ENCODE peak calls at places on chromosomes 16 and 17, in nine cellular contexts. One of them, this sample, is unnamed.

GRCh38 chr17:19411641-19412040 is 609 bp downstream of the RNF112 start:
- DNase-seq in stimulated activated CD4-positive, alpha-beta T cell treated with anti-CD3 and anti-CD28 coated beads, TNF-alpha, amount 100 ng/mL, for 48 hours: no peak
- DNase-seq in ureter: no peak
- DNase-seq in NT2/D1: no peak
- DNase-seq in aorta: no peak
- DNase-seq in ELR: no peak
- DNase-seq in neural progenitor cell: no peak
- DNase-seq in stimulated activated CD8-positive, alpha-beta memory T cell treated with anti-CD3 and anti-CD28 coated beads, Interleukin-2, amount 100 ng/mL, for 1 hour: no peak
- DNase-seq in A172: no peak
- DNase-seq in this sample: no peak

GRCh38 chr17:60506312-60506711 is 19.7 kb downstream of the APPBP2 start:
- DNase-seq in ELR: peak
- DNase-seq in stimulated activated CD4-positive, alpha-beta T cell treated with anti-CD3 and anti-CD28 coated beads, TNF-alpha, amount 100 ng/mL, for 48 hours: no peak
- DNase-seq in A172: peak
- DNase-seq in stimulated activated CD8-positive, alpha-beta memory T cell treated with anti-CD3 and anti-CD28 coated beads, Interleukin-2, amount 100 ng/mL, for 1 hour: no peak
- DNase-seq in neural progenitor cell: no peak
- DNase-seq in ureter: no peak
- DNase-seq in NT2/D1: no peak
- DNase-seq in aorta: no peak
- DNase-seq in this sample: peak

GRCh38 chr17:50440172-50440837 is 14.3 kb downstream of the ACSF2 start:
- DNase-seq in aorta: no peak
- DNase-seq in stimulated activated CD8-positive, alpha-beta memory T cell treated with anti-CD3 and anti-CD28 coated beads, Interleukin-2, amount 100 ng/mL, for 1 hour: no peak
- DNase-seq in neural progenitor cell: no peak
- DNase-seq in A172: no peak
- DNase-seq in stimulated activated CD4-positive, alpha-beta T cell treated with anti-CD3 and anti-CD28 coated beads, TNF-alpha, amount 100 ng/mL, for 48 hours: no peak
- DNase-seq in ureter: no peak
- DNase-seq in ELR: no peak
- DNase-seq in NT2/D1: no peak
- DNase-seq in this sample: no peak

GRCh38 chr16:48627148-48627547 is 17.2 kb upstream of the N4BP1 start:
- DNase-seq in ureter: peak
- DNase-seq in neural progenitor cell: no peak
- DNase-seq in ELR: no peak
- DNase-seq in A172: no peak
- DNase-seq in stimulated activated CD8-positive, alpha-beta memory T cell treated with anti-CD3 and anti-CD28 coated beads, Interleukin-2, amount 100 ng/mL, for 1 hour: no peak
- DNase-seq in aorta: no peak
- DNase-seq in stimulated activated CD4-positive, alpha-beta T cell treated with anti-CD3 and anti-CD28 coated beads, TNF-alpha, amount 100 ng/mL, for 48 hours: no peak
- DNase-seq in NT2/D1: no peak
- DNase-seq in this sample: no peak

GRCh38 chr17:59028328-59028727 is 78.4 kb downstream of the TRIM37 start:
- DNase-seq in stimulated activated CD4-positive, alpha-beta T cell treated with anti-CD3 and anti-CD28 coated beads, TNF-alpha, amount 100 ng/mL, for 48 hours: no peak
- DNase-seq in aorta: no peak
- DNase-seq in ureter: no peak
- DNase-seq in A172: no peak
- DNase-seq in neural progenitor cell: no peak
- DNase-seq in stimulated activated CD8-positive, alpha-beta memory T cell treated with anti-CD3 and anti-CD28 coated beads, Interleukin-2, amount 100 ng/mL, for 1 hour: no peak
- DNase-seq in ELR: no peak
- DNase-seq in NT2/D1: no peak
- DNase-seq in this sample: no peak

GRCh38 chr17:17511971-17512858 is 16.0 kb upstream of the RASD1 start:
- DNase-seq in ureter: peak
- DNase-seq in NT2/D1: no peak
- DNase-seq in neural progenitor cell: no peak
- DNase-seq in A172: peak
- DNase-seq in stimulated activated CD4-positive, alpha-beta T cell treated with anti-CD3 and anti-CD28 coated beads, TNF-alpha, amount 100 ng/mL, for 48 hours: no peak
- DNase-seq in ELR: peak
- DNase-seq in aorta: peak
- DNase-seq in stimulated activated CD8-positive, alpha-beta memory T cell treated with anti-CD3 and anti-CD28 coated beads, Interleukin-2, amount 100 ng/mL, for 1 hour: no peak
- DNase-seq in this sample: peak

GRCh38 chr17:73308017-73308823 is 3.6 kb downstream of the CDC42EP4 start:
- DNase-seq in ureter: peak
- DNase-seq in A172: peak
- DNase-seq in aorta: peak
- DNase-seq in neural progenitor cell: no peak
- DNase-seq in stimulated activated CD4-positive, alpha-beta T cell treated with anti-CD3 and anti-CD28 coated beads, TNF-alpha, amount 100 ng/mL, for 48 hours: no peak
- DNase-seq in NT2/D1: no peak
- DNase-seq in ELR: peak
- DNase-seq in stimulated activated CD8-positive, alpha-beta memory T cell treated with anti-CD3 and anti-CD28 coated beads, Interleukin-2, amount 100 ng/mL, for 1 hour: no peak
- DNase-seq in this sample: peak

GRCh38 chr16:67865318-67865717 is 7.5 kb upstream of the EDC4 start:
- DNase-seq in aorta: no peak
- DNase-seq in stimulated activated CD8-positive, alpha-beta memory T cell treated with anti-CD3 and anti-CD28 coated beads, Interleukin-2, amount 100 ng/mL, for 1 hour: no peak
- DNase-seq in A172: no peak
- DNase-seq in ureter: no peak
- DNase-seq in ELR: peak
- DNase-seq in stimulated activated CD4-positive, alpha-beta T cell treated with anti-CD3 and anti-CD28 coated beads, TNF-alpha, amount 100 ng/mL, for 48 hours: no peak
- DNase-seq in neural progenitor cell: peak
- DNase-seq in NT2/D1: no peak
- DNase-seq in this sample: peak

GRCh38 chr16:53704445-53704813 is 473 bp downstream of the FTO start:
- DNase-seq in aorta: no peak
- DNase-seq in ureter: no peak
- DNase-seq in NT2/D1: no peak
- DNase-seq in stimulated activated CD8-positive, alpha-beta memory T cell treated with anti-CD3 and anti-CD28 coated beads, Interleukin-2, amount 100 ng/mL, for 1 hour: no peak
- DNase-seq in ELR: no peak
- DNase-seq in stimulated activated CD4-positive, alpha-beta T cell treated with anti-CD3 and anti-CD28 coated beads, TNF-alpha, amount 100 ng/mL, for 48 hours: no peak
- DNase-seq in neural progenitor cell: peak
- DNase-seq in A172: no peak
- DNase-seq in this sample: no peak

GRCh38 chr16:81778231-81778630 is 860 bp upstream of the PLCG2 start:
- DNase-seq in A172: no peak
- DNase-seq in ELR: no peak
- DNase-seq in aorta: no peak
- DNase-seq in NT2/D1: no peak
- DNase-seq in neural progenitor cell: no peak
- DNase-seq in stimulated activated CD4-positive, alpha-beta T cell treated with anti-CD3 and anti-CD28 coated beads, TNF-alpha, amount 100 ng/mL, for 48 hours: no peak
- DNase-seq in ureter: no peak
- DNase-seq in stimulated activated CD8-positive, alpha-beta memory T cell treated with anti-CD3 and anti-CD28 coated beads, Interleukin-2, amount 100 ng/mL, for 1 hour: no peak
- DNase-seq in this sample: no peak

GRCh38 chr17:40726919-40727318 is 23.4 kb upstream of the KRT24 start:
- DNase-seq in ureter: no peak
- DNase-seq in stimulated activated CD8-positive, alpha-beta memory T cell treated with anti-CD3 and anti-CD28 coated beads, Interleukin-2, amount 100 ng/mL, for 1 hour: no peak
- DNase-seq in stimulated activated CD4-positive, alpha-beta T cell treated with anti-CD3 and anti-CD28 coated beads, TNF-alpha, amount 100 ng/mL, for 48 hours: no peak
- DNase-seq in aorta: no peak
- DNase-seq in A172: no peak
- DNase-seq in neural progenitor cell: peak
- DNase-seq in NT2/D1: no peak
- DNase-seq in ELR: peak
- DNase-seq in this sample: peak

GRCh38 chr17:9522074-9522473 is 53.5 kb downstream of the STX8 start:
- DNase-seq in neural progenitor cell: peak
- DNase-seq in A172: peak
- DNase-seq in aorta: no peak
- DNase-seq in ureter: no peak
- DNase-seq in NT2/D1: no peak
- DNase-seq in ELR: peak
- DNase-seq in stimulated activated CD8-positive, alpha-beta memory T cell treated with anti-CD3 and anti-CD28 coated beads, Interleukin-2, amount 100 ng/mL, for 1 hour: no peak
- DNase-seq in stimulated activated CD4-positive, alpha-beta T cell treated with anti-CD3 and anti-CD28 coated beads, TNF-alpha, amount 100 ng/mL, for 48 hours: no peak
- DNase-seq in this sample: peak

GRCh38 chr17:41467546-41467945 is 360 bp upstream of the KRT32 start:
- DNase-seq in ELR: no peak
- DNase-seq in aorta: no peak
- DNase-seq in neural progenitor cell: no peak
- DNase-seq in A172: no peak
- DNase-seq in NT2/D1: no peak
- DNase-seq in stimulated activated CD8-positive, alpha-beta memory T cell treated with anti-CD3 and anti-CD28 coated beads, Interleukin-2, amount 100 ng/mL, for 1 hour: no peak
- DNase-seq in ureter: no peak
- DNase-seq in stimulated activated CD4-positive, alpha-beta T cell treated with anti-CD3 and anti-CD28 coated beads, TNF-alpha, amount 100 ng/mL, for 48 hours: no peak
- DNase-seq in this sample: no peak

GRCh38 chr16:50547944-50548658 is at the start of gene NKD1:
- DNase-seq in A172: no peak
- DNase-seq in ELR: peak
- DNase-seq in ureter: peak
- DNase-seq in aorta: peak
- DNase-seq in neural progenitor cell: peak
- DNase-seq in stimulated activated CD4-positive, alpha-beta T cell treated with anti-CD3 and anti-CD28 coated beads, TNF-alpha, amount 100 ng/mL, for 48 hours: peak
- DNase-seq in stimulated activated CD8-positive, alpha-beta memory T cell treated with anti-CD3 and anti-CD28 coated beads, Interleukin-2, amount 100 ng/mL, for 1 hour: peak
- DNase-seq in NT2/D1: peak
- DNase-seq in this sample: peak

GRCh38 chr17:46020023-46020735 is 21.1 kb downstream of the STH start:
- DNase-seq in stimulated activated CD8-positive, alpha-beta memory T cell treated with anti-CD3 and anti-CD28 coated beads, Interleukin-2, amount 100 ng/mL, for 1 hour: peak
- DNase-seq in neural progenitor cell: no peak
- DNase-seq in A172: no peak
- DNase-seq in stimulated activated CD4-positive, alpha-beta T cell treated with anti-CD3 and anti-CD28 coated beads, TNF-alpha, amount 100 ng/mL, for 48 hours: no peak
- DNase-seq in aorta: peak
- DNase-seq in NT2/D1: no peak
- DNase-seq in ureter: no peak
- DNase-seq in ELR: no peak
- DNase-seq in this sample: no peak

GRCh38 chr16:11190585-11191565 is 65.1 kb downstream of the SOCS1 start:
- DNase-seq in ELR: peak
- DNase-seq in ureter: no peak
- DNase-seq in A172: no peak
- DNase-seq in aorta: no peak
- DNase-seq in NT2/D1: no peak
- DNase-seq in neural progenitor cell: no peak
- DNase-seq in stimulated activated CD8-positive, alpha-beta memory T cell treated with anti-CD3 and anti-CD28 coated beads, Interleukin-2, amount 100 ng/mL, for 1 hour: no peak
- DNase-seq in stimulated activated CD4-positive, alpha-beta T cell treated with anti-CD3 and anti-CD28 coated beads, TNF-alpha, amount 100 ng/mL, for 48 hours: no peak
- DNase-seq in this sample: no peak

GRCh38 chr17:81534157-81535006 is 6.2 kb downstream of the FSCN2 start:
- DNase-seq in A172: peak
- DNase-seq in neural progenitor cell: no peak
- DNase-seq in NT2/D1: no peak
- DNase-seq in ELR: peak
- DNase-seq in aorta: no peak
- DNase-seq in stimulated activated CD8-positive, alpha-beta memory T cell treated with anti-CD3 and anti-CD28 coated beads, Interleukin-2, amount 100 ng/mL, for 1 hour: no peak
- DNase-seq in stimulated activated CD4-positive, alpha-beta T cell treated with anti-CD3 and anti-CD28 coated beads, TNF-alpha, amount 100 ng/mL, for 48 hours: no peak
- DNase-seq in ureter: no peak
- DNase-seq in this sample: peak

GRCh38 chr16:569445-570254 is at the start of gene PIGQ:
- DNase-seq in ureter: no peak
- DNase-seq in aorta: peak
- DNase-seq in A172: peak
- DNase-seq in stimulated activated CD4-positive, alpha-beta T cell treated with anti-CD3 and anti-CD28 coated beads, TNF-alpha, amount 100 ng/mL, for 48 hours: peak
- DNase-seq in neural progenitor cell: peak
- DNase-seq in NT2/D1: no peak
- DNase-seq in stimulated activated CD8-positive, alpha-beta memory T cell treated with anti-CD3 and anti-CD28 coated beads, Interleukin-2, amount 100 ng/mL, for 1 hour: peak
- DNase-seq in ELR: peak
- DNase-seq in this sample: peak

GRCh38 chr16:23301251-23302044 is 654 bp upstream of the SCNN1B start:
- DNase-seq in ELR: no peak
- DNase-seq in neural progenitor cell: no peak
- DNase-seq in ureter: no peak
- DNase-seq in NT2/D1: no peak
- DNase-seq in A172: no peak
- DNase-seq in stimulated activated CD8-positive, alpha-beta memory T cell treated with anti-CD3 and anti-CD28 coated beads, Interleukin-2, amount 100 ng/mL, for 1 hour: no peak
- DNase-seq in stimulated activated CD4-positive, alpha-beta T cell treated with anti-CD3 and anti-CD28 coated beads, TNF-alpha, amount 100 ng/mL, for 48 hours: no peak
- DNase-seq in aorta: no peak
- DNase-seq in this sample: no peak

GRCh38 chr16:74304164-74304834 is 7.7 kb downstream of the PSMD7 start:
- DNase-seq in aorta: no peak
- DNase-seq in NT2/D1: no peak
- DNase-seq in A172: no peak
- DNase-seq in stimulated activated CD4-positive, alpha-beta T cell treated with anti-CD3 and anti-CD28 coated beads, TNF-alpha, amount 100 ng/mL, for 48 hours: no peak
- DNase-seq in ELR: peak
- DNase-seq in neural progenitor cell: no peak
- DNase-seq in ureter: no peak
- DNase-seq in stimulated activated CD8-positive, alpha-beta memory T cell treated with anti-CD3 and anti-CD28 coated beads, Interleukin-2, amount 100 ng/mL, for 1 hour: no peak
- DNase-seq in this sample: peak

GRCh38 chr16:14325921-14326401 is 254.8 kb downstream of the MRTFB start:
- DNase-seq in A172: no peak
- DNase-seq in stimulated activated CD8-positive, alpha-beta memory T cell treated with anti-CD3 and anti-CD28 coated beads, Interleukin-2, amount 100 ng/mL, for 1 hour: no peak
- DNase-seq in stimulated activated CD4-positive, alpha-beta T cell treated with anti-CD3 and anti-CD28 coated beads, TNF-alpha, amount 100 ng/mL, for 48 hours: no peak
- DNase-seq in ELR: no peak
- DNase-seq in ureter: no peak
- DNase-seq in aorta: no peak
- DNase-seq in NT2/D1: no peak
- DNase-seq in neural progenitor cell: peak
- DNase-seq in this sample: no peak

GRCh38 chr17:77445030-77445907 is 304.5 kb downstream of the SEC14L1 start:
- DNase-seq in ureter: no peak
- DNase-seq in neural progenitor cell: no peak
- DNase-seq in aorta: peak
- DNase-seq in A172: no peak
- DNase-seq in NT2/D1: no peak
- DNase-seq in stimulated activated CD4-positive, alpha-beta T cell treated with anti-CD3 and anti-CD28 coated beads, TNF-alpha, amount 100 ng/mL, for 48 hours: peak
- DNase-seq in ELR: no peak
- DNase-seq in stimulated activated CD8-positive, alpha-beta memory T cell treated with anti-CD3 and anti-CD28 coated beads, Interleukin-2, amount 100 ng/mL, for 1 hour: no peak
- DNase-seq in this sample: no peak

GRCh38 chr16:19308392-19308791 is 22.9 kb downstream of the CLEC19A start:
- DNase-seq in stimulated activated CD4-positive, alpha-beta T cell treated with anti-CD3 and anti-CD28 coated beads, TNF-alpha, amount 100 ng/mL, for 48 hours: no peak
- DNase-seq in aorta: no peak
- DNase-seq in stimulated activated CD8-positive, alpha-beta memory T cell treated with anti-CD3 and anti-CD28 coated beads, Interleukin-2, amount 100 ng/mL, for 1 hour: no peak
- DNase-seq in ureter: no peak
- DNase-seq in A172: no peak
- DNase-seq in NT2/D1: no peak
- DNase-seq in neural progenitor cell: no peak
- DNase-seq in ELR: no peak
- DNase-seq in this sample: no peak

GRCh38 chr16:71626858-71627213 is 852 bp downstream of the MARVELD3 start:
- DNase-seq in ureter: no peak
- DNase-seq in A172: no peak
- DNase-seq in stimulated activated CD8-positive, alpha-beta memory T cell treated with anti-CD3 and anti-CD28 coated beads, Interleukin-2, amount 100 ng/mL, for 1 hour: no peak
- DNase-seq in ELR: no peak
- DNase-seq in neural progenitor cell: peak
- DNase-seq in NT2/D1: no peak
- DNase-seq in aorta: no peak
- DNase-seq in stimulated activated CD4-positive, alpha-beta T cell treated with anti-CD3 and anti-CD28 coated beads, TNF-alpha, amount 100 ng/mL, for 48 hours: no peak
- DNase-seq in this sample: no peak

GRCh38 chr17:76501018-76501826 is at the start of gene RHBDF2:
- DNase-seq in neural progenitor cell: peak
- DNase-seq in A172: peak
- DNase-seq in ELR: peak
- DNase-seq in ureter: peak
- DNase-seq in stimulated activated CD8-positive, alpha-beta memory T cell treated with anti-CD3 and anti-CD28 coated beads, Interleukin-2, amount 100 ng/mL, for 1 hour: peak
- DNase-seq in aorta: peak
- DNase-seq in NT2/D1: peak
- DNase-seq in stimulated activated CD4-positive, alpha-beta T cell treated with anti-CD3 and anti-CD28 coated beads, TNF-alpha, amount 100 ng/mL, for 48 hours: peak
- DNase-seq in this sample: peak

GRCh38 chr17:48816774-48817590 is at the start of gene TTLL6:
- DNase-seq in A172: peak
- DNase-seq in stimulated activated CD8-positive, alpha-beta memory T cell treated with anti-CD3 and anti-CD28 coated beads, Interleukin-2, amount 100 ng/mL, for 1 hour: peak
- DNase-seq in stimulated activated CD4-positive, alpha-beta T cell treated with anti-CD3 and anti-CD28 coated beads, TNF-alpha, amount 100 ng/mL, for 48 hours: peak
- DNase-seq in ureter: peak
- DNase-seq in aorta: peak
- DNase-seq in ELR: peak
- DNase-seq in neural progenitor cell: peak
- DNase-seq in NT2/D1: peak
- DNase-seq in this sample: peak

GRCh38 chr17:17343896-17344506 is 40.8 kb downstream of the NT5M start:
- DNase-seq in ELR: no peak
- DNase-seq in stimulated activated CD8-positive, alpha-beta memory T cell treated with anti-CD3 and anti-CD28 coated beads, Interleukin-2, amount 100 ng/mL, for 1 hour: no peak
- DNase-seq in NT2/D1: no peak
- DNase-seq in A172: no peak
- DNase-seq in stimulated activated CD4-positive, alpha-beta T cell treated with anti-CD3 and anti-CD28 coated beads, TNF-alpha, amount 100 ng/mL, for 48 hours: no peak
- DNase-seq in ureter: no peak
- DNase-seq in neural progenitor cell: no peak
- DNase-seq in aorta: peak
- DNase-seq in this sample: no peak

GRCh38 chr17:7192271-7192937 is 13.2 kb upstream of the ASGR1 start:
- DNase-seq in ELR: no peak
- DNase-seq in ureter: no peak
- DNase-seq in stimulated activated CD8-positive, alpha-beta memory T cell treated with anti-CD3 and anti-CD28 coated beads, Interleukin-2, amount 100 ng/mL, for 1 hour: no peak
- DNase-seq in stimulated activated CD4-positive, alpha-beta T cell treated with anti-CD3 and anti-CD28 coated beads, TNF-alpha, amount 100 ng/mL, for 48 hours: no peak
- DNase-seq in NT2/D1: no peak
- DNase-seq in A172: no peak
- DNase-seq in aorta: no peak
- DNase-seq in neural progenitor cell: no peak
- DNase-seq in this sample: no peak

GRCh38 chr17:43219746-43220380 is 8.2 kb downstream of the TMEM106A start:
- DNase-seq in stimulated activated CD4-positive, alpha-beta T cell treated with anti-CD3 and anti-CD28 coated beads, TNF-alpha, amount 100 ng/mL, for 48 hours: no peak
- DNase-seq in neural progenitor cell: no peak
- DNase-seq in ureter: peak
- DNase-seq in NT2/D1: no peak
- DNase-seq in stimulated activated CD8-positive, alpha-beta memory T cell treated with anti-CD3 and anti-CD28 coated beads, Interleukin-2, amount 100 ng/mL, for 1 hour: no peak
- DNase-seq in ELR: no peak
- DNase-seq in A172: no peak
- DNase-seq in aorta: no peak
- DNase-seq in this sample: no peak

This sample was measured in ACHN.